ENCODE peak calls at places on chromosomes 1 and 21, in four cellular contexts. One of them, this sample, is unnamed.

GRCh38 chr1:14538335-14538734 is 60.1 kb upstream of the KAZN start:
- DNase-seq in A549: no peak
- DNase-seq in ascending aorta: no peak
- DNase-seq in AG04450: no peak
- DNase-seq in this sample: no peak

GRCh38 chr1:164311376-164311775 is 247.6 kb upstream of the PBX1 start:
- DNase-seq in AG04450: no peak
- DNase-seq in A549: no peak
- DNase-seq in ascending aorta: no peak
- DNase-seq in this sample: no peak

GRCh38 chr1:201475121-201475520 is 6.1 kb upstream of the PHLDA3 start:
- DNase-seq in ascending aorta: no peak
- DNase-seq in A549: peak
- DNase-seq in AG04450: no peak
- DNase-seq in this sample: peak

GRCh38 chr1:23484253-23485001 is 448 bp upstream of the ASAP3 start:
- DNase-seq in AG04450: peak
- DNase-seq in ascending aorta: peak
- DNase-seq in A549: peak
- DNase-seq in this sample: peak

GRCh38 chr1:199508653-199509052 is 518.9 kb upstream of the NR5A2 start:
- DNase-seq in ascending aorta: no peak
- DNase-seq in AG04450: no peak
- DNase-seq in A549: no peak
- DNase-seq in this sample: no peak

GRCh38 chr1:233020441-233020840 is 70.0 kb downstream of the NTPCR start:
- DNase-seq in ascending aorta: no peak
- DNase-seq in AG04450: no peak
- DNase-seq in A549: no peak
- DNase-seq in this sample: no peak

GRCh38 chr1:186325239-186325638 is 49.8 kb downstream of the TPR start:
- DNase-seq in A549: peak
- DNase-seq in ascending aorta: no peak
- DNase-seq in AG04450: no peak
- DNase-seq in this sample: no peak

GRCh38 chr1:53370369-53370961 is 42.6 kb upstream of the LRP8 start:
- DNase-seq in AG04450: no peak
- DNase-seq in ascending aorta: peak
- DNase-seq in A549: no peak
- DNase-seq in this sample: no peak

GRCh38 chr1:18934205-18935000 is 22.1 kb downstream of the IFFO2 start:
- DNase-seq in AG04450: no peak
- DNase-seq in A549: no peak
- DNase-seq in ascending aorta: no peak
- DNase-seq in this sample: no peak

GRCh38 chr1:19623523-19623922 is 20.6 kb upstream of the NBL1 start:
- DNase-seq in AG04450: no peak
- DNase-seq in A549: no peak
- DNase-seq in ascending aorta: no peak
- DNase-seq in this sample: no peak

GRCh38 chr21:39155578-39155977 is 27.7 kb downstream of the PSMG1 start:
- DNase-seq in A549: no peak
- DNase-seq in ascending aorta: no peak
- DNase-seq in AG04450: no peak
- DNase-seq in this sample: no peak

GRCh38 chr21:39150316-39150715 is 32.9 kb downstream of the PSMG1 start:
- DNase-seq in A549: no peak
- DNase-seq in AG04450: no peak
- DNase-seq in ascending aorta: no peak
- DNase-seq in this sample: no peak

GRCh38 chr21:39153842-39154241 is 29.4 kb downstream of the PSMG1 start:
- DNase-seq in AG04450: no peak
- DNase-seq in ascending aorta: no peak
- DNase-seq in A549: no peak
- DNase-seq in this sample: peak

GRCh38 chr21:39156024-39156423 is 27.2 kb downstream of the PSMG1 start:
- DNase-seq in A549: no peak
- DNase-seq in ascending aorta: no peak
- DNase-seq in AG04450: no peak
- DNase-seq in this sample: no peak

GRCh38 chr21:39153373-39153772 is 29.9 kb downstream of the PSMG1 start:
- DNase-seq in ascending aorta: no peak
- DNase-seq in A549: peak
- DNase-seq in AG04450: no peak
- DNase-seq in this sample: peak
- TF ChIP-seq CTCF in ascending aorta: no peak
- TF ChIP-seq CTCF in A549: peak
- TF ChIP-seq CTCF in AG04450: peak
- TF ChIP-seq CTCF in this sample: peak

GRCh38 chr1:92484472-92485373 is 2.0 kb downstream of the GFI1 start:
- DNase-seq in AG04450: no peak
- DNase-seq in ascending aorta: no peak
- DNase-seq in A549: peak
- DNase-seq in this sample: no peak
- H3K27ac ChIP-seq in AG04450: no peak
- H3K27ac ChIP-seq in ascending aorta: no peak
- H3K27ac ChIP-seq in A549: no peak
- H3K27ac ChIP-seq in this sample: no peak

DNA sequence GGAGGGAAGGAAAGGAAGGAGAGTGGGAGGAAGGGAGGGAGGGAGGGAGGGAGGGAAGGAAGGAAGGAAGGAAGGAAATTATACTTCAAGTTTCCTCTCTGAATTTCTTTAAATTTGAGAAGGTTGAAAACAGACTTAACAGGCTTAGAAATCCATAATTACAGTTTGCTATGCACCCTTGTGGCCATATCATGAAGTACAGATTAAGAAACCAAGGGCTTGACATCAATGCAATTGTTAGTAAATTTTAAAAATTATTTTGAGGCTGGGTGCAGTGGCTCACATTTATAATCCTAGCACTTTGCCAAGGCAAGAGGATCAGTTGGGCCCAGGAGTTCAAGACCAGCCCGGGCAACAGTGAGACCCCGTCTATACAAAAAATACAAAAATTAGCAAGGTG is 14.4 kb downstream of the ANP32E start:
- DNase-seq in AG04450: no peak
- DNase-seq in A549: peak
- DNase-seq in ascending aorta: no peak
- DNase-seq in this sample: peak
- TF ChIP-seq CTCF in AG04450: peak
- TF ChIP-seq CTCF in A549: peak
- TF ChIP-seq CTCF in ascending aorta: peak
- TF ChIP-seq CTCF in this sample: peak

DNA sequence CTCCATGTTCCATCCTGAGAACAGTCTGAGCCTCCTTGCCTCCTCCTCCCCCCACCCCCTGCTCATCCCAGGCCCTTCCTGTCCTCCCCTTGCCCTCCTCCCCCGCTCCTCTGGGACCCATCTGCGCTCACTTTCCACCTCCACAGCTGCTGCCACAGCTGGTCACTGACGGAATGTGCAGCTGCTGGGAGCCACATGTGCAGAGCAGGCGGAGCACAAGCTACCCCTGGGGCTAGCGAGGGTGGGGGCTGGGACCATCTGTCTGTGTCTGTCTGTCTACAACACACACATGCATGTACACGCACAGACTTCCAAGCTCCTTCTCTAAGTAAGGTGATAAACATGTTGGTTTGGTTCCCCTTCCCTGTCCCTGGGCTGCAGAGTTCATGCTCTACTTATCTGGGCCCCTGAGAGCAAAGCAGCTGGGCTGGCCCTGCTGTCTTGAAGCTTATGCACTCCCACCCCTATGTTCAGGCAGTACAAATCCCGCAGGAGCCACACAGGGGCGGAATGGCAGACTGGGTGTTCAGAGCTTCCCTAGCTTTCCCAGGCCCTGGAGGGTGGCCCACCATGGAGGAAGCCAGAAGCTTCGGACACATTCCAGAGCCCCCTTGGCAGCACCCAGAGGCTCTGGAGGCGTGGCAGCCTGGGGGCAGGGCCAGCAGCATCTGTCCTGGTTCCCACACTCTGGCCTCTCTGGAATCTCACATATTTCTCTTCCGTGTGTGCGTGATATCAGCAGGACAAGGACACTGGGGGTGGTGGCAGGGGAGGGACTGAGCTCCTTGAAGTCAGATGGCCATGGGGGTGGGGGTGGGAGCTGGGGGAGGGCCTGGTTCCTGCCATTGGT is 7.0 kb upstream of the HEYL start:
- DNase-seq in A549: no peak
- DNase-seq in AG04450: peak
- DNase-seq in ascending aorta: peak
- DNase-seq in this sample: no peak
- H3K27ac ChIP-seq in A549: no peak
- H3K27ac ChIP-seq in AG04450: peak
- H3K27ac ChIP-seq in ascending aorta: peak
- H3K27ac ChIP-seq in this sample: peak

DNA sequence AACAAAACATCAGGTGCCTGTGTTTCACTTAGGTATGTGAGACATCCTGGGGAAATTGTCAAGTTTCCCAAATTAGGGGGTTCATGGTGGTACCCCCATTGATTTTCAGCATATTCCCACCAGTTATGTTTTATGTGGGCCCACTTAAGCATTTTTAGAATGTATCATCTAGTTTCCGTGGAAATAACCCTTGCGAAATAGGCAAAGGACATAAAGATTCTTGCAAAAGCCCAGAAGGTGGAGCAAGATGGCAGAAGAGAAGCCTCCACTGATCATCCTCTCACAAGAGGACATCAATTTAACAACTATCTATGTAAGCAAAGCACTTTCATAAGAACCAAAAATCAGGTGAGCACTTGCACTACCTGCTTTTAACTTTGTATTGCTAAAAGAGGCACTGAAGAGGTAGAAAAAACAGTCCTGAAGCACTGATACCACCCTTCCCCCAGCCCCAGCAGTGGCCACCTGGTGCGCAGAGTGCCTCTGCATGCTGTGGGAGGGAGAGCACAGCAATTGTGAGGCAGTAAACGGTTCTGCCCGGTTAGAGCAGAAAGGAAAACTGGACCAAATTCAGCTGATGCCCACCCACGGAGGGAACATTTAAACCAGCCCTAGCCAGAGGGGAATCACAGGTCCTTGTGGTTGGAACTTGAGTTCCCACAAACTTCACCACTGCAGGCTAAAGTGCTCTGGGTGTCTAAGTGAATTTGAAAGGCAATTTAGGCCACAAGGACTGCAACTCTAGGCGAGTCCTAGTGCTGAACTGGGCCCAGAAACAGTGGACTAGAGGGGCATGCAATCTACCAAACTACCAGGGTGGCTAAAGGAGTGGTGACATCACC is 23.2 kb downstream of the MCOLN2 start:
- DNase-seq in AG04450: no peak
- DNase-seq in A549: peak
- DNase-seq in ascending aorta: no peak
- DNase-seq in this sample: no peak
- TF ChIP-seq CTCF in AG04450: no peak
- TF ChIP-seq CTCF in A549: no peak
- TF ChIP-seq CTCF in ascending aorta: no peak
- TF ChIP-seq CTCF in this sample: no peak

DNA sequence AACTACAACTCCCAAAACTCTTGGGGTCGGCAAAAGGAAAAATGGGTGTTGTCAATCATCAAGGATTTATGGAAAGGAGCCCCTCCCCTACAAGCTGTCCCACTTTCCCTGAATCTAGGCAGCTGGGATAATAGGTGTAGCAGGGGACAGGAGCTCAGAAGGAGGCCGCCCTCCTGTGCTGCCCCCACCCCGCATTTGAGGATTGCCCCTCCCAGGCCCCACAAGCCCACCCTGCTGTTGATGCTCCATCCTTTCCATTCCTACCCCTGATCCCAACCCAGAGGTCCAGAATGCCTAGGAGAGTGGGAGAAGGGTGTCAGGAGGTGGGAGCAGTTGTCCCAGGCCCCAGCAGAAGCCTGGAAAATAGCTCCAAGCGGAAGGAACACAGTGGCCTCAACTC is 1.9 kb upstream of the MRPL24 start:
- DNase-seq in ascending aorta: no peak
- DNase-seq in AG04450: no peak
- DNase-seq in A549: no peak
- DNase-seq in this sample: no peak
- H3K27ac ChIP-seq in ascending aorta: no peak
- H3K27ac ChIP-seq in AG04450: no peak
- H3K27ac ChIP-seq in A549: no peak
- H3K27ac ChIP-seq in this sample: peak

GRCh38 chr1:145908653-145909052 is 1.2 kb downstream of the ITGA10 start:
- DNase-seq in A549: no peak
- DNase-seq in ascending aorta: peak
- DNase-seq in AG04450: no peak
- DNase-seq in this sample: no peak
- TF ChIP-seq CTCF in A549: no peak
- TF ChIP-seq CTCF in ascending aorta: no peak
- TF ChIP-seq CTCF in AG04450: no peak
- TF ChIP-seq CTCF in this sample: no peak